ENCODE peak calls at places on chromosomes 6 and 20, in seven cellular contexts. J is endodermal cell; Y is naive thymus-derived CD4-positive, alpha-beta T cell; F is HepG2; G is SK-N-SH; W is tibial artery; K is trophoblast cell. N is an unnamed sample. For H3K36me3, the result is how much of the 10 kb centered on the place peaks cover.

GRCh38 chr6:42339991-42340401 is 111.7 kb downstream of the TRERF1 start:
- DNase-seq in J (peak), Y (peak), F (no peak), G (no peak), W (no peak), K (no peak), N (peak)

GRCh38 chr6:4185419-4185818 is 50.0 kb upstream of the ECI2 start:
- DNase-seq in J (no peak), Y (no peak), F (no peak), G (no peak), W (no peak), K (no peak), N (no peak)

GRCh38 chr20:62749851-62750445 is 41.3 kb downstream of the NTSR1 start:
- DNase-seq in J (no peak), Y (no peak), F (no peak), G (no peak), W (no peak), K (no peak), N (no peak)

GRCh38 chr6:129100164-129100563 is 217.2 kb downstream of the LAMA2 start:
- DNase-seq in J (no peak), Y (no peak), F (no peak), G (no peak), W (no peak), K (no peak), N (no peak)

GRCh38 chr20:53220482-53221307 is 248.5 kb downstream of the TSHZ2 start:
- DNase-seq in J (no peak), Y (no peak), F (no peak), G (no peak), W (no peak), K (peak), N (no peak)

GRCh38 chr6:1689141-1689540 is 79.4 kb downstream of the FOXC1 start:
- DNase-seq in J (no peak), Y (no peak), F (no peak), G (no peak), W (no peak), K (no peak), N (no peak)

GRCh38 chr6:328184-328670 is 35.9 kb downstream of the DUSP22 start:
- DNase-seq in J (no peak), Y (no peak), F (no peak), G (no peak), W (no peak), K (peak), N (peak)

GRCh38 chr6:30364591-30364990 is 19.6 kb downstream of the RPP21 start:
- DNase-seq in J (peak), Y (no peak), F (peak), G (no peak), W (no peak), K (no peak), N (no peak)

GRCh38 chr6:145551164-145551563 is 184.2 kb downstream of the EPM2A start:
- DNase-seq in J (no peak), Y (no peak), F (no peak), G (no peak), W (no peak), K (peak), N (no peak)

GRCh38 chr6:33018904-33019303 is 9.5 kb upstream of the HLA-DOA start:
- DNase-seq in J (no peak), Y (no peak), F (no peak), G (no peak), W (peak), K (peak), N (peak)

GRCh38 chr6:148470606-148471299 is 128.1 kb downstream of the SASH1 start:
- DNase-seq in J (no peak), Y (no peak), F (no peak), G (no peak), W (no peak), K (no peak), N (no peak)

DNA sequence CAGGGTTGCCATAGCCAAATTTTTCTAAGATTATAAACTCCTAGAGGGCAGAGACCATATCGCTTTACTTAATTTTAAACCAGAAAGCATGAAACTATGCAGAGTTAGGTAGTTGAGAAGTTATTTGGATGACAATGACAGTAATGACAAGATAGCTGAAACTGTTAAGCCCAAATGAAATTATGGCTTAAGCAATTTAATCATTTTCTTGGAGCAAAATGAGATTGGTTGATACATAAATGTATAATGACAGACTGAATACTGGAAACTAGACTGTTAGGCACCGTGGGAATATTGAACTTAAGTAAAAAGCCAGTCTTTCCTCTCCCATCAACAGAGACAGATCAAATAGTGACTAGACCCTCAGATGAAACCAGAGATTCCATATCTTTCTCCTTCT is 670.3 kb upstream of the NRSN1 start:
- DNase-seq in J (no peak), Y (no peak), F (no peak), G (no peak), W (no peak), K (no peak), N (no peak)
- H3K4me3 ChIP-seq in J (no peak), Y (no peak), F (no peak), G (no peak), W (no peak), K (no peak), N (no peak)

DNA sequence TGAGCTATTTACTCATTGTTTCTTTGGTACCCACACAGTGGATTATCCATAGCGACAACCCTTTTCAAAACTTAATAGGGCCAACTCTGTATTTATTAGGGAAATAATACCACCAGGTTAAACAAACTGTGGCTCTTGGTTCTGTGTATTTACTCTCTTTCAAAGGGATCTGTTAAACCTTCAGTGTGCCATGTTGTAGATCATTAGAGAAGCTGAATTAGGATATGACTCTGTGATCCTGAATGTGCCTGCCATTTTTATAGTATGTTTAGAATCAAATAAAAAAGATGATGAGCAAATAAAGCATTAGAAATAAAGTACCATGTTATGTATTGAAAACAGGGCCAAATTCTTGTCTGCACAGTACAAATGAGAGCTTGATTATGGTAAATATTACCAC is 25.0 kb upstream of the SLC35D3 start:
- DNase-seq in J (no peak), Y (no peak), F (no peak), G (no peak), W (no peak), K (no peak), N (no peak)
- H3K36me3 ChIP-seq in J (under half), Y (under half), F (under half), G (under half), W (under half), K (under half), N (under half)

GRCh38 chr6:38453302-38453701 is 186.4 kb downstream of the BTBD9 start:
- DNase-seq in J (no peak), Y (no peak), F (no peak), G (no peak), W (no peak), K (no peak), N (no peak)
- H3K4me3 ChIP-seq in J (no peak), Y (no peak), F (no peak), G (no peak), W (no peak), K (no peak), N (no peak)

GRCh38 chr20:31758521-31758920 is 19.4 kb downstream of the TPX2 start:
- DNase-seq in J (no peak), Y (no peak), F (no peak), G (no peak), W (no peak), K (no peak), N (no peak)
- H3K36me3 ChIP-seq in J (under half), Y (under half), F (half or more), G (under half), W (under half), K (under half), N (under half)

DNA sequence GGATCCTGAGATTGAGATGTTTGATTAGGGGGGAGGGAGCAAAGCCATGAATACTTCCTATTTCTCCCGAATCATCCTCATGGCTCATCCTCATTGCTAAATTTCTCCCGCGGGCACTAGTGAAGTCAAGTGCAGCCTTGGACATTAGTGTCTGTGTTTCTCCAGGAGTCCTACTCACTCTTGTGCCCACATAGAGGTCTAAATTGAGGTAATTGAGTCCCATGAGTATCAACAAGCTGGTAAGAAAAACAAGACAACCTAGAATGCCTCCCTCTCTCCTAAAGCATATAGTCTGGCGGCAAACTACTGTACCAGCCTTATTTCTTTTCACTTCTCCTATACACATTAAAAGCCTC is 420 bp downstream of the CENPQ start:
- DNase-seq in J (no peak), Y (no peak), F (no peak), G (no peak), W (no peak), K (peak), N (no peak)
- H3K4me3 ChIP-seq in J (peak), Y (peak), F (peak), G (peak), W (peak), K (peak), N (peak)

GRCh38 chr6:136582702-136583471 is 32.7 kb upstream of the MAP7 start:
- DNase-seq in J (no peak), Y (no peak), F (peak), G (peak), W (no peak), K (peak), N (no peak)

GRCh38 chr6:136576821-136577220 is 26.6 kb upstream of the MAP7 start:
- DNase-seq in J (no peak), Y (no peak), F (no peak), G (no peak), W (no peak), K (peak), N (no peak)

DNA sequence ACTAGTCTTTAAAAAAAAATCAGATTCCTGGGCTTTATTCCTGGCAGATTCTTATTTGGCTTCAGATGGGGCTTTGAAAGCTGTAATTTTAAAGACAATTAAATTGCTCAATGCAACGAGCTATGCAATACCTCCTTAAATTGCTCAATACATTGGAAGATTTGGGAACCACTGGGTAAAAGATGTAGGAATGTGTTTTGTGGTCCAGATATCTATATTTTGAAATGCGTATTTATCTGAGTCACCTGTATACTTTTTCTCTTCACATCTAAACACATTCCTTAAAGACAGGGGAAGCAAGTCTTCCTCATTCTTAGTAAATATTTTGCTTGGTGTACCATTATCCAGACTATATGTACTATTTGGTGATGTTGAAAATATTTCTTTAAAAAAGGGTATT is 29.6 kb upstream of the MAP7 start:
- DNase-seq in J (no peak), Y (no peak), F (no peak), G (no peak), W (no peak), K (peak), N (no peak)
- H3K36me3 ChIP-seq in J (under half), Y (under half), F (under half), G (under half), W (half or more), K (under half), N (under half)

DNA sequence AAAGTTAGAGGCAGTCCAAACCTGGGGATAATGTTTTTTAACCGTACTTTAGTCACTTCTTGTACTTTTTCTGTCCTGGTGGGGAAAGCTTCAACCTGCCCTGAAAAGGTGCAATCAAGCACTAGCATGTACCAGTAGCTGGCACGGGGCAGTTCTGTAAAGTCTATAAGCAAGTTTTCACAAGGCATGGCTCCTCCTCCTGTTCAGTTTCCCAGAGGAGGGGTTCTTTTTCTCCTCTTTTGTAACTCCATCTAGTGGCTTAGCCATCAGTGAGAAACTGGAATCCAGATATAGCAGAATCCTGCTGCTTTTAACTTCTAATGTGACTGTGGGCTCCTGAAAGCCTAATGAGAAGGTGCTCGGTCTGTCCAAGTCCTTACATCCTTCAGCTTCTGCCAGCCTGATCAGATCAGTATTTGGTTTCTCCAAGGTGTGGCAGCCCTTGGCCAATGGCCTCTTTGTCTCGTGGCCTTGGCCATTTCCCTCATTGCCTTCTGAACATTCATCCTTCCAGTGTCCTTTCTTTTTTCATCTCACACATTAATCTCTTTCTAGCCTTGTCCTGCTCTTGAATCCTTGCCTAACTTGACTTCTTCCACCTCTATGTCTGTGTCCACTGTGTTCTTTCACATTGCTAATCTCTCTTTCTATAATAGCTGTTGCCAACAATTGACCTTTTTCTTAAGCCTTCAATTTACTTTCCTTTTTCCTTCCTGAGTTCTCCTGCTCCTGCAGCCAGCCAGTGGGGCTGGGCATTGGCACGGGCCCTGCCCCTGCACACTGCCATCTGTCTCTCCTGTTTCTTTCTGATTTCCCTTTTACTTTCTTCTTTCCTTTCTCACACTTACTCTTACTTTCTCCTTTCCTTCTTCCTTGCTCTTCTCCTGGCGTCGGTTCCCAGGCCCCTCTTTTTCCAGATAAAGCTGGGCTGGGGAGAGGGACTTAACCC is 222.0 kb upstream of the SYNCRIP start:
- DNase-seq in J (no peak), Y (no peak), F (peak), G (no peak), W (no peak), K (peak), N (no peak)
- H3K4me3 ChIP-seq in J (no peak), Y (no peak), F (no peak), G (peak), W (peak), K (no peak), N (no peak)

DNA sequence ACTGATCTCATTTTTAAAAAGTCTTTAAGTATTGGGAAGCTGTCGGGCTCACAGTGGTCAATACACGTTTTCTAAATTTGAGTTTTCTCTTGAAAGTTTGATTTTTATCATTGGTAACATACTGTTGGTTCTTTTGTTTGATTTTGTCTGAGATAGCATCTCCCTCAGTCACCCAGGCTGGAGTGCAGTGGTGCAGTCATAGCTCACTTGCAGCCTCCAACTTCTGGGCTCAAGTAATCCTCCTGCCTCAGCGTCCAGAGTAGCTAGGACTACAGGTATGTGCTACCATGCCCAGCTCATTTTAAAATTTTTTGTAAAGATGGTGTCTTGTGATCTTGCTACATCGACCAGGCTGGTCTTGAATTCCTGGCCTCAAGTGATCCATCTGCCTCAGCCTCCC is 9.1 kb downstream of the PPARD start:
- DNase-seq in J (no peak), Y (no peak), F (no peak), G (no peak), W (no peak), K (no peak), N (no peak)
- H3K36me3 ChIP-seq in J (under half), Y (under half), F (under half), G (under half), W (under half), K (under half), N (under half)

DNA sequence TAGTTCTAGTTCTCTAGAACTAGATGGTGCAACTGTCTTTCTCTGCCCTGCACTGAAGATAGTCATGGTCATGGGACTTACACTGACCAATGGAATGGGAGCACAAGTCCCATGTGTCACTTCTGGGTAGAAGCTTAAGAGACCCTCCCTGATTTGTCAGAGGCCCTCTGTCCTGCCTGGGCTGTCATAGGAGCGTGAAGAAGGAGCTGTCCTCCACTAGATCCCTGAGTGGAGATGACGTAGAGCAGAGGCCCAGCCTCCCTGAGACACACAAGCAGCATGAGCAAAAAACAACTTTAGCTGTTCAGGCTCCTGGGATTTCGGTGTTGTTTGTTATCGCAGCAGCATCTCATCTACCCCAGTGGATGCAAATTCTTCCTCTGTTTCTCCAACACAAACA is 514.5 kb downstream of the PREX1 start:
- DNase-seq in J (peak), Y (no peak), F (no peak), G (no peak), W (no peak), K (no peak), N (no peak)
- H3K4me3 ChIP-seq in J (no peak), Y (no peak), F (no peak), G (no peak), W (no peak), K (no peak), N (no peak)